ENCODE peak calls at places on chromosomes 7 and 10, in seven cellular contexts. J, S, P, G, Y, R and M are unnamed samples.

GRCh38 chr10:133198206-133198605 is 31.8 kb upstream of the UTF1 start:
- DNase-seq in J (no peak), S (no peak), P (no peak), G (no peak), Y (no peak), R (no peak), M (no peak)

GRCh38 chr10:7579681-7580080 is 87.1 kb downstream of the ITIH5 start:
- DNase-seq in J (no peak), S (no peak), P (no peak), G (no peak), Y (no peak), R (no peak), M (no peak)

GRCh38 chr10:22682237-22683192 is 31.9 kb downstream of the PIP4K2A start:
- DNase-seq in J (no peak), S (peak), P (peak), G (no peak), Y (peak), R (no peak), M (no peak)

GRCh38 chr7:149855368-149856305 is 17.5 kb downstream of the ZNF862 start:
- DNase-seq in J (no peak), S (no peak), P (no peak), G (no peak), Y (peak), R (peak), M (no peak)

GRCh38 chr10:59464483-59464882 is 102.1 kb upstream of the FAM13C start:
- DNase-seq in J (no peak), S (no peak), P (no peak), G (no peak), Y (no peak), R (no peak), M (no peak)

GRCh38 chr7:138663741-138664710 is 37.1 kb downstream of the SVOPL start:
- DNase-seq in J (no peak), S (peak), P (no peak), G (peak), Y (no peak), R (no peak), M (no peak)

GRCh38 chr7:130959743-130960207 is 225.8 kb upstream of the KLF14 start:
- DNase-seq in J (no peak), S (no peak), P (peak), G (no peak), Y (peak), R (no peak), M (no peak)

GRCh38 chr10:73798927-73799563 is 12.4 kb downstream of the NDST2 start:
- DNase-seq in J (no peak), S (no peak), P (no peak), G (no peak), Y (no peak), R (no peak), M (no peak)

GRCh38 chr7:84633-85020 is 107.7 kb upstream of the FAM20C start:
- DNase-seq in J (no peak), S (no peak), P (no peak), G (no peak), Y (no peak), R (no peak), M (no peak)

GRCh38 chr7:43117025-43117424 is 4.6 kb downstream of the HECW1 start:
- DNase-seq in J (no peak), S (no peak), P (no peak), G (no peak), Y (no peak), R (no peak), M (no peak)

GRCh38 chr10:15131330-15131729 is 34.2 kb downstream of the RPP38 start:
- DNase-seq in J (no peak), S (no peak), P (no peak), G (no peak), Y (no peak), R (no peak), M (no peak)

GRCh38 chr10:69757206-69757552 is 44.5 kb upstream of the COL13A1 start:
- DNase-seq in J (no peak), S (no peak), P (no peak), G (no peak), Y (no peak), R (no peak), M (no peak)

GRCh38 chr7:48004023-48004422 is 24.6 kb upstream of the HUS1 start:
- DNase-seq in J (no peak), S (no peak), P (no peak), G (no peak), Y (no peak), R (no peak), M (no peak)

GRCh38 chr7:22394739-22395138 is 37.8 kb upstream of the RAPGEF5 start:
- DNase-seq in J (no peak), S (no peak), P (no peak), G (no peak), Y (no peak), R (no peak), M (no peak)

GRCh38 chr10:59585046-59585700 is 124.5 kb downstream of the SLC16A9 start:
- DNase-seq in J (no peak), S (no peak), P (no peak), G (peak), Y (no peak), R (no peak), M (no peak)

GRCh38 chr7:116315293-116315692 is 105.0 kb downstream of the TES start:
- DNase-seq in J (no peak), S (no peak), P (peak), G (no peak), Y (no peak), R (no peak), M (no peak)

GRCh38 chr10:24762966-24763623 is 39.4 kb upstream of the ARHGAP21 start:
- DNase-seq in J (no peak), S (no peak), P (no peak), G (no peak), Y (peak), R (no peak), M (no peak)

GRCh38 chr10:31112961-31113360 is 81.3 kb upstream of the ZNF438 start:
- DNase-seq in J (no peak), S (no peak), P (no peak), G (no peak), Y (no peak), R (peak), M (no peak)

GRCh38 chr7:43108255-43109011 is 4.0 kb upstream of the HECW1 start:
- DNase-seq in J (peak), S (peak), P (peak), G (peak), Y (peak), R (no peak), M (peak)

GRCh38 chr7:47625861-47626444 is 44.0 kb upstream of the TNS3 start:
- DNase-seq in J (no peak), S (no peak), P (no peak), G (no peak), Y (no peak), R (no peak), M (no peak)

GRCh38 chr10:95384011-95384704 is 93.4 kb upstream of the PDLIM1 start:
- DNase-seq in J (no peak), S (no peak), P (no peak), G (no peak), Y (no peak), R (no peak), M (no peak)

GRCh38 chr10:74969093-74969492 is 142.4 kb upstream of the SAMD8 start:
- DNase-seq in J (no peak), S (no peak), P (no peak), G (no peak), Y (no peak), R (no peak), M (no peak)

GRCh38 chr7:103373866-103374643 is 26.6 kb downstream of the PSMC2 start:
- DNase-seq in J (no peak), S (no peak), P (no peak), G (no peak), Y (no peak), R (no peak), M (no peak)

GRCh38 chr10:3292601-3293000 is 120.0 kb upstream of the PITRM1 start:
- DNase-seq in J (no peak), S (peak), P (no peak), G (no peak), Y (no peak), R (no peak), M (no peak)
- TF ChIP-seq EP300 in J (no peak), S (peak), P (no peak), G (no peak), Y (no peak), R (peak), M (peak)

GRCh38 chr7:79272066-79272669 is 181.3 kb downstream of the MAGI2 start:
- DNase-seq in J (no peak), S (no peak), P (peak), G (peak), Y (peak), R (no peak), M (no peak)
- TF ChIP-seq CTCF in J (peak), S (peak), P (peak), G (peak), Y (peak), R (no peak), M (peak)

GRCh38 chr10:78972947-78973900 is 95.5 kb upstream of the ZMIZ1 start:
- DNase-seq in J (peak), S (peak), P (peak), G (peak), Y (peak), R (peak), M (peak)
- TF ChIP-seq EP300 in J (no peak), S (peak), P (peak), G (peak), Y (peak), R (no peak), M (no peak)

GRCh38 chr7:29622335-29623265 is 59.0 kb downstream of the PRR15 start:
- DNase-seq in J (no peak), S (no peak), P (peak), G (peak), Y (no peak), R (no peak), M (no peak)
- TF ChIP-seq CTCF in J (no peak), S (no peak), P (no peak), G (peak), Y (no peak), R (no peak), M (no peak)

DNA sequence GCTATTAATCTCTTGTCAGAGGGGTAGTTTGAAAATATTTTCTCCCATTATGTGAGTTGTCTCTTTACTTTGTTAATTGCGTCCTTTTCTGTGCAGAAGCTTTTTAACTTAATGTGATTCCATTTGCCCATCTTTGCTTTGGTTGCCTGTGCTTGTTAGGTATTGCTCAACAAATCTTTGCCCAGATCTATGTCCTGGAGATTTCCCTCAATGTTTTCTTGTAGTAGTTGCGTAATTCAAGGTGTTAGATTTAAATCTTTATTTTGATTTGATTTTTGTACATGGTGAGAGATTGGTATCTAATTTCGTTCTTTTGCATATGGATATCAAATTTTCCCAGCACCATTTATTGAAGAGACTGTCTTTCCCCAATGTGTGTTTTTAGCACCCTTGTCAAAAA is 567.2 kb downstream of the DNAJB9 start:
- DNase-seq in J (no peak), S (no peak), P (no peak), G (no peak), Y (no peak), R (no peak), M (no peak)
- TF ChIP-seq EP300 in J (no peak), S (no peak), P (no peak), G (no peak), Y (no peak), R (no peak), M (no peak)

GRCh38 chr10:86374664-86375063 is 8.1 kb upstream of the GRID1 start:
- DNase-seq in J (no peak), S (no peak), P (no peak), G (peak), Y (no peak), R (peak), M (no peak)

GRCh38 chr10:86373828-86374227 is 7.2 kb upstream of the GRID1 start:
- DNase-seq in J (no peak), S (no peak), P (no peak), G (no peak), Y (no peak), R (peak), M (no peak)

GRCh38 chr10:86372785-86373239 is 6.2 kb upstream of the GRID1 start:
- DNase-seq in J (no peak), S (no peak), P (no peak), G (no peak), Y (no peak), R (peak), M (no peak)

GRCh38 chr10:86372119-86372784 is 5.7 kb upstream of the GRID1 start:
- DNase-seq in J (no peak), S (no peak), P (no peak), G (no peak), Y (no peak), R (no peak), M (no peak)

DNA sequence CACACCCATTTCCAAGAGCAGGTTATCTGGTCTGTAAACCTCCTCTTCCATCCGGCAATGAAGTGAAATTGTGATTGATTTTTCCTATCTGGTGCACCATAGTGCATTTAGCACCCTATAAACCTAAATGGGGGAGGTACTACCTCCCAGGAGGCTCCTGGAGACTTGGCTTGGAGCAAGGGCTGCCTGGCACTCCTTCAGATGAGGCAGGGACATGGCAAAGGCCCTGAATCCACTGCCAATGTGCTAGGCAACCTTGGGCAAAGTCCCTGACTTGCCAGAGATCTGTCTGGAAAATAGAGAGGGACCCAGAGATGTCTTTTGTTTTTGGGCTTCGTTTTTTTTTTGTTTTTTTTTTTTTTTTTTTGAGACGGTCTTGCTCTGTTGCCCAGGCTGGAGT is 6.7 kb upstream of the GRID1 start:
- DNase-seq in J (no peak), S (no peak), P (no peak), G (no peak), Y (no peak), R (peak), M (no peak)
- TF ChIP-seq CTCF in J (no peak), S (no peak), P (no peak), G (no peak), Y (no peak), R (no peak), M (no peak)

GRCh38 chr10:97643586-97643985 is 3.1 kb downstream of the PI4K2A start:
- DNase-seq in J (no peak), S (no peak), P (no peak), G (no peak), Y (no peak), R (no peak), M (no peak)

GRCh38 chr10:97635577-97635976 is 2.3 kb upstream of the MORN4 start:
- DNase-seq in J (no peak), S (no peak), P (no peak), G (no peak), Y (no peak), R (no peak), M (no peak)

GRCh38 chr10:97640868-97641811 is 669 bp downstream of the PI4K2A start:
- DNase-seq in J (peak), S (peak), P (no peak), G (peak), Y (no peak), R (peak), M (no peak)

GRCh38 chr10:97644961-97645360 is 4.5 kb downstream of the PI4K2A start:
- DNase-seq in J (no peak), S (no peak), P (no peak), G (no peak), Y (no peak), R (no peak), M (no peak)

GRCh38 chr10:97640174-97640867 is at the start of gene PI4K2A:
- DNase-seq in J (peak), S (peak), P (peak), G (peak), Y (peak), R (peak), M (peak)
- TF ChIP-seq EP300 in J (no peak), S (no peak), P (no peak), G (peak), Y (no peak), R (no peak), M (peak)

DNA sequence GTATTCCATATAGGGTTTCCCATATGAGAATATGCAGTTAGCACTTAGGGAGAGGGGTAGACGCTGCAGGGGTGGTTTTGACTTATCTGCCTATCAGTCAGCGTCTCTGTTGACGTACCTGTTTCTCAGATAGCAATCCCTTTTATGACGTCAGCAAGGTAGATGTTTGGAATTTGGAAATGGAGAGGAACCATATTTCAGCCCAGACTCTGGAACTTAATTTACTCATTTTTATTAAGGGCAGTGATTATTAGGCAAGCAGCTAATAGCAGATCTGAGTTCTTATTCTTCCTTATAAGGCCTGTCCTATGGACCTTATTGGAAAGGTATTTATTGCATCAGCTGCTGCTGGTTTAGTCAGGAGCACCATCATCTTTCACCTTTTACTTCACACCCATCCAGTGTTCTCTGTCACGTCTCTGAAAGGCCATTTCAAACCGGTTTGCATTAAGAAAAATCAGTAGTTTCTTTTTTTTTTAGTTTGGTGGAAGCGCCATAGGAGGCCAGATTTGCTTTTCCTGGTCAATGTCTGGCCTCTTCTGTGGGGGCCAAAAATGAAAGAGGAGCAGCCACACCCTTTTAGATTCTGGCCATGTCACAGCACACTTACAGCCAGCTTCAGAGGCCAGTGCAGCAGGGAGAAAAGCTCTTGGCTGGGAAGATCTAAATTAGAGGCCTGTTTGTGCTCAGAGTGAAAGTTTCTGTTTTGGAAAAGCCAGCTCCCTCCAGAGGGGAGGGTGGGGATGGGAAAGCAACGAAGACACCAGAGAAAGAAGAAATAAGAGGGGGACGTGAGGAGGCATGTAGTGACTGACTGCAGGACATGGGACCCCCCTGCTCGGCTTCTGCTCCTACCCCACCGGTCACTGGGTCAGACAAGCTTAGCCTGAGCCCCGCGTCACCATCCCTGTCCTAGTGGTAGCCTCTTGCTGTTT is 146.3 kb downstream of the TCF7L2 start:
- DNase-seq in J (no peak), S (no peak), P (no peak), G (no peak), Y (no peak), R (peak), M (no peak)
- TF ChIP-seq CTCF in J (no peak), S (peak), P (no peak), G (no peak), Y (no peak), R (no peak), M (no peak)